ENCODE peak calls at places on chromosomes 13 and 19, in ten cellular contexts. O, Q, G, E, X, F, C, S, D and N are unnamed samples.

GRCh38 chr19:43623889-43624670 is 4.7 kb upstream of the ZNF428 start:
- DNase-seq in O (peak), Q (no peak), G (no peak), E (no peak), X (no peak), F (no peak), C (no peak), S (no peak), D (no peak), N (no peak)

GRCh38 chr19:43395561-43395960 is 19.1 kb upstream of the TEX101 start:
- DNase-seq in O (no peak), Q (no peak), G (no peak), E (no peak), X (peak), F (peak), C (no peak), S (no peak), D (no peak), N (no peak)

GRCh38 chr19:33392341-33393285 is 19.1 kb downstream of the CEBPG start:
- DNase-seq in O (no peak), Q (no peak), G (no peak), E (no peak), X (no peak), F (no peak), C (no peak), S (no peak), D (no peak), N (no peak)

GRCh38 chr13:28447989-28448388 is 46.9 kb downstream of the FLT1 start:
- DNase-seq in O (no peak), Q (no peak), G (no peak), E (no peak), X (no peak), F (no peak), C (no peak), S (no peak), D (no peak), N (no peak)

GRCh38 chr19:2540251-2540645 is 64.3 kb downstream of the GADD45B start:
- DNase-seq in O (no peak), Q (no peak), G (no peak), E (no peak), X (no peak), F (no peak), C (no peak), S (no peak), D (no peak), N (no peak)

GRCh38 chr19:2546128-2547032 is 70.5 kb downstream of the GADD45B start:
- DNase-seq in O (peak), Q (peak), G (peak), E (no peak), X (no peak), F (no peak), C (no peak), S (no peak), D (no peak), N (no peak)

GRCh38 chr19:38111898-38112297 is 112.1 kb downstream of the DPF1 start:
- DNase-seq in O (no peak), Q (no peak), G (no peak), E (no peak), X (no peak), F (no peak), C (no peak), S (no peak), D (no peak), N (no peak)

GRCh38 chr19:58466089-58466759 is 656 bp upstream of the ZNF324 start:
- DNase-seq in O (no peak), Q (no peak), G (no peak), E (no peak), X (no peak), F (no peak), C (no peak), S (no peak), D (no peak), N (no peak)

GRCh38 chr19:21587117-21587461 is 81.7 kb downstream of the ZNF429 start:
- DNase-seq in O (no peak), Q (no peak), G (no peak), E (no peak), X (no peak), F (no peak), C (no peak), S (no peak), D (no peak), N (no peak)

GRCh38 chr13:30081331-30081730 is 226.0 kb downstream of the KATNAL1 start:
- DNase-seq in O (no peak), Q (no peak), G (no peak), E (no peak), X (no peak), F (no peak), C (no peak), S (no peak), D (no peak), N (no peak)

GRCh38 chr13:97364031-97364430 is 69.9 kb upstream of the RAP2A start:
- DNase-seq in O (no peak), Q (no peak), G (no peak), E (no peak), X (no peak), F (no peak), C (no peak), S (no peak), D (no peak), N (no peak)

GRCh38 chr19:11019824-11020223 is 59.0 kb downstream of the SMARCA4 start:
- DNase-seq in O (no peak), Q (no peak), G (peak), E (no peak), X (no peak), F (no peak), C (no peak), S (no peak), D (no peak), N (no peak)

GRCh38 chr19:1455336-1456120 is 5.6 kb downstream of the APC2 start:
- DNase-seq in O (peak), Q (no peak), G (peak), E (peak), X (no peak), F (peak), C (peak), S (no peak), D (no peak), N (peak)

GRCh38 chr19:46845959-46846459 is 4.6 kb downstream of the AP2S1 start:
- DNase-seq in O (no peak), Q (no peak), G (no peak), E (no peak), X (no peak), F (no peak), C (no peak), S (no peak), D (no peak), N (no peak)

GRCh38 chr19:6232567-6232966 is 47.2 kb downstream of the MLLT1 start:
- DNase-seq in O (no peak), Q (peak), G (no peak), E (no peak), X (no peak), F (no peak), C (no peak), S (no peak), D (no peak), N (no peak)